ENCODE peak calls at places on chromosomes 12 and 14, in four cellular contexts. D is Panc1, T is transverse colon, H is astrocyte of the cerebellum. G is an unnamed sample.

GRCh38 chr12:2732290-2732689 is 62.5 kb upstream of the FKBP4 start:
- DNase-seq in T (no peak), H (no peak), D (no peak), G (no peak)

GRCh38 chr12:126191037-126191891 is 1126.0 kb downstream of the AACS start:
- DNase-seq in H (peak), D (no peak), T (no peak), G (no peak)

GRCh38 chr14:81211844-81212243 is 8.9 kb downstream of the GTF2A1 start:
- DNase-seq in D (no peak), H (no peak), T (no peak), G (no peak)

GRCh38 chr14:97005908-97006307 is 208.7 kb downstream of the VRK1 start:
- DNase-seq in H (no peak), D (no peak), T (no peak), G (no peak)

GRCh38 chr14:52801014-52801708 is 9.8 kb upstream of the GNPNAT1 start:
- DNase-seq in D (no peak), H (peak), T (no peak), G (no peak)

GRCh38 chr12:74076918-74077317 is 460.7 kb upstream of the ATXN7L3B start:
- DNase-seq in D (no peak), T (no peak), H (no peak), G (no peak)

GRCh38 chr14:67680121-67680602 is 5.7 kb upstream of the VTI1B start:
- DNase-seq in T (no peak), H (no peak), D (no peak), G (peak)

GRCh38 chr12:78696267-78696666 is 168.3 kb upstream of the SYT1 start:
- DNase-seq in D (no peak), T (no peak), H (no peak), G (no peak)

GRCh38 chr14:54503476-54503875 is 6.2 kb upstream of the CGRRF1 start:
- DNase-seq in D (no peak), T (no peak), H (no peak), G (no peak)

GRCh38 chr12:115771065-115771464 is 506.4 kb downstream of the MED13L start:
- DNase-seq in H (no peak), T (no peak), D (no peak), G (no peak)

GRCh38 chr12:101829639-101830390 is 944 bp downstream of the GNPTAB start:
- DNase-seq in D (no peak), H (no peak), T (no peak), G (no peak)

GRCh38 chr14:24848427-24848826 is 201.5 kb downstream of the STXBP6 start:
- DNase-seq in T (no peak), H (peak), D (no peak), G (no peak)

GRCh38 chr12:64678248-64678647 is 68.0 kb downstream of the RASSF3 start:
- DNase-seq in T (no peak), D (no peak), H (no peak), G (no peak)

GRCh38 chr12:89821901-89822300 is 113.3 kb upstream of the ATP2B1 start:
- DNase-seq in D (no peak), T (no peak), H (no peak), G (no peak)

GRCh38 chr14:49553892-49554291 is 32.3 kb downstream of the RPS29 start:
- DNase-seq in D (no peak), H (no peak), T (no peak), G (no peak)

DNA sequence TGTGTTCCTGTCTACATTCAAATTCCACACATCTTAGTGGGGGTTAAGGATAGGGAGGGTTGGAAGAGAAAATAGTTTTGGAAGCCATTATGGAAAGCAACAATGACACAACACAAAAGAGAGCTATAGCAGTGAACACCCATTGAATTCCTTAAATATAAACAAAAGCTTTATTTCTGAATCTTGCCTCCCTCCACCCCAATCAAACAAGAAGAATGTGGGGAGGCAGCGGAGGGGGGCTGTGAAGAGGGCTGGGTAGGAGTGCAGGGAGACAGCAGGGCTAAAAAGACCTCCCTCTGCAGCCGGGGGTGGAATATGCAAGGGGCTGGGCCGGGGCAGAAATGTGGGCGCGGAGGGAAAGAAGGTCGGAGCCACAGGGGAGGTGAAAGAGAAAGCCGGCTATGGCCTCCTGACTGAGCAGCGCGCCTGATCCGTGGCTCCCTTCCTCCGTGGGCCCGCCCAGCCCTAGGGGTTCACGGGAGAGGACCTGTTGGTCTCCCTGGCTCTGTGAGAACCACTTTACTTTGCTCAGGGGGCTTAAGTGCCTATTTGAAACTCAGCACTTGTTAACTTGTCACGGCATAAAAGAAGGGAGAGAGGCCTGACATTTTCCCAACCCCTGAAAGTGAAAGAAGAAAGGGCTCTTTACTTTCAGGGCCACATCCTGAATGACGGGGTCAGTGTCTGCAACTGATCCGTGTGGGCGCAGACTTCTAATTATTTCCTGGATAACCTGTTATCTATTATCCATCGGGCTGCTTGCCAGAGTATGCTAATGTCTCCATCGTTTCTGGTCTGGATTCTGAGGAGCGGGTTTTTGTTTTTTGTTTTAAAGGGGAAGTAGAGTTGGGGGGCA is 127.3 kb upstream of the MAX start:
- DNase-seq in T (peak), D (no peak), H (no peak), G (no peak)
- H3K4me3 ChIP-seq in T (peak), D (peak), H (peak), G (peak)

GRCh38 chr12:120979862-120980696 is 1.7 kb downstream of the HNF1A start:
- DNase-seq in H (no peak), T (peak), D (no peak), G (no peak)
- H3K4me3 ChIP-seq in H (no peak), T (peak), D (no peak), G (peak)

GRCh38 chr14:89576960-89577359 is 159.9 kb upstream of the FOXN3 start:
- DNase-seq in H (no peak), T (no peak), D (no peak), G (no peak)

GRCh38 chr14:89575386-89576061 is 158.5 kb upstream of the FOXN3 start:
- DNase-seq in D (no peak), T (no peak), H (no peak), G (no peak)

GRCh38 chr14:89578048-89578619 is 161.1 kb upstream of the FOXN3 start:
- DNase-seq in D (no peak), H (no peak), T (no peak), G (no peak)

GRCh38 chr14:89574420-89574819 is 157.4 kb upstream of the FOXN3 start:
- DNase-seq in D (no peak), H (no peak), T (no peak), G (no peak)

GRCh38 chr14:89576132-89576923 is 159.3 kb upstream of the FOXN3 start:
- DNase-seq in D (no peak), T (no peak), H (no peak), G (no peak)
- H3K4me3 ChIP-seq in D (no peak), T (no peak), H (no peak), G (no peak)

GRCh38 chr12:57131896-57132744 is 3.8 kb downstream of the LRP1 start:
- DNase-seq in T (peak), H (no peak), D (no peak), G (no peak)

GRCh38 chr12:57134949-57135348 is 6.7 kb downstream of the LRP1 start:
- DNase-seq in T (peak), H (no peak), D (no peak), G (no peak)

GRCh38 chr12:57133013-57133569 is 4.8 kb downstream of the LRP1 start:
- DNase-seq in D (no peak), T (peak), H (no peak), G (no peak)

GRCh38 chr12:57135487-57135886 is 7.2 kb downstream of the LRP1 start:
- DNase-seq in D (no peak), H (no peak), T (peak), G (no peak)

GRCh38 chr12:57133916-57134315 is 5.6 kb downstream of the LRP1 start:
- DNase-seq in T (peak), H (no peak), D (no peak), G (no peak)
- H3K4me3 ChIP-seq in T (no peak), H (peak), D (no peak), G (no peak)

DNA sequence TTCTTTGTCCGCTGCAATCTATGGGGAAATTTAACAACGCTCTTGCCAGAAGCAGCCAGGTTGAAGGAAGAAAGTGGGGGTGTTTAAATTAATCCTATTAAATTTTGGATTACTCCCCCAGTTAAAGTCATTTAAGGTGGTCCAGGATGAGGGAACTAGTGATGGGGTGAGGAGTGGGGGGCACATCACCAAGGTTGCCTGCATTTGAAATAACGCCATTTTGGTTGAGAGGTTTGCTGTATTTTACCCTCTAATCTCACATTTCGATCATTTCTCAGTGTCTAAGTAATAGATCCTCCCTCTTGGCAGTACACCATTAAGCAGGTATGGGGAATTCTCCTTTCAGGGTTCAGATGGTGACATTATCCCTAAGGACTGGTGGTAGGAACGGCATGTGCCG is 2.6 kb downstream of the FLRT2 start:
- DNase-seq in D (no peak), T (no peak), H (no peak), G (no peak)
- H3K4me3 ChIP-seq in D (peak), T (no peak), H (peak), G (no peak)

GRCh38 chr12:101969-102878 is 35.7 kb downstream of the IQSEC3 start:
- DNase-seq in H (no peak), D (no peak), T (no peak), G (no peak)
- H3K4me3 ChIP-seq in H (no peak), D (no peak), T (no peak), G (no peak)

DNA sequence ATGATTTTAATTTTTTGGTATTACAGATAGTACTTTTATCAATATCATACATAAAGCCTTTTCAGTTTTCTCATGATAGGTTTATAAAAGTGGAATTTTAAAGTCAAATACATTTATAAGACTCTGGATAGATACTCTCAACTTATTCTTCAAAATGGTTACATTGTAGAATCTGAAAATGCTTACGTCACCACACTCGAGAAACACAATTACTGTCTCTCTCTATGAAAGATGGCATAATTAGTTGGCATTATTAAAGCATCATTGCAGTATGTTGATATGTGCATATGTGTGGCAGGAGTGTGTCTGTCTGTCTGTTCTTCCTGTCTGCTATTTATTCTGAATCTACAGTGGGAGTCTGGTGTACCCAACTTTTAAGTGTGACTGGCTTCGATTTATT is 397.1 kb downstream of the SNAPC1 start:
- DNase-seq in T (no peak), D (no peak), H (no peak), G (no peak)
- H3K4me3 ChIP-seq in T (no peak), D (no peak), H (no peak), G (no peak)

DNA sequence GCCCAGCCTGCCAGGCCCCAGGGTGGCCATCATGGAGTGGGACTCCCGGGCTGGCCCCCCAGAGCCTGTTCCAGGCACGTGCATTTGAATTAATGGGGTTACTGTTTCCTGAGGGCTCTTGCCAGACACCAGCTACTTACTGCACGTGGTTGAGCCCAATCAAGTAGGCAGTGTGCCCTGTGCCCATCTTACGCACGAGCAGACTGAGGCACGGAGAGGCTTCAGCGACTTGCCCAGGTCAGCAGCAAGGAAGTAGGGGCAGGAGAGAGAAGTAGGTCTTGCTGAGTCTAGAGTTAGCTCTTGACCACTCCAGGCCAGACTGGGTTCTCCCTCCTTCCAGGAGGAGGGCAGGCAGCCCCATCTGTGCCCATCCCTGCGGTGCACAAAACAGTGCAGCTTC is 67.7 kb downstream of the DIO3 start:
- DNase-seq in H (no peak), T (no peak), D (no peak), G (no peak)
- H3K4me3 ChIP-seq in H (no peak), T (no peak), D (no peak), G (peak)

GRCh38 chr12:14845350-14845750 is 2.0 kb upstream of the ART4 start:
- DNase-seq in T (peak), H (peak), D (no peak), G (no peak)

GRCh38 chr12:14843425-14843887 is at the start of gene ART4:
- DNase-seq in D (no peak), T (no peak), H (no peak), G (no peak)

GRCh38 chr12:14840616-14841015 is 2.7 kb downstream of the ART4 start:
- DNase-seq in D (no peak), H (no peak), T (no peak), G (no peak)

GRCh38 chr12:14841761-14842160 is 1.6 kb downstream of the ART4 start:
- DNase-seq in D (no peak), H (no peak), T (peak), G (peak)

GRCh38 chr12:14842315-14842714 is 1.0 kb downstream of the ART4 start:
- DNase-seq in D (no peak), T (no peak), H (no peak), G (no peak)
- H3K4me3 ChIP-seq in D (no peak), T (no peak), H (no peak), G (no peak)

DNA sequence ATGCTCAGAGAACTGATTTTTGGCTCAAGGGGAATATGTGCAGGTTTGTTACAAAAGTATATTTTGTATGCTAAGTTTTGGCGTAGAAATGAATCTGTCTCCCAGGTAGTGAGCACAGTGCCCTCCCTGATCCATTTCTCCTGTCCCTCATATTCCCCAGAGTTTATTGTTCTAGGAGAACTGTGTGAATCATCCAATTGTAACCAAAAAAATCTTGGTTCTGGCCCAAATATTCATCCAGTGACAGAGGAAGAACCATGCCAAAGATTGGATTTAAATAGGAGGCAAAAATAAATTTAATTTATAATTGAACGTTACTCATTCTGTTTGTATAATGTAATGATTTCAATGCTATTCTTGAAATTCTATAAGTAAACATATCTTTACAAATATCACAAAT is 4.8 kb downstream of the CATSPERB start:
- DNase-seq in D (no peak), T (no peak), H (no peak), G (no peak)
- H3K4me3 ChIP-seq in D (no peak), T (no peak), H (no peak), G (no peak)

G was measured in epithelial cell of proximal tubule.